ENCODE peak calls at places on chromosomes 5 and 9, in six cellular contexts. B, A, Q, V, F and T are unnamed samples.

GRCh38 chr9:120099064-120099463 is 480.9 kb downstream of the CDK5RAP2 start:
- DNase-seq in B (no peak), A (no peak), Q (no peak), V (no peak), F (no peak), T (no peak)

GRCh38 chr5:146441896-146442295 is 5.2 kb upstream of the TCERG1 start:
- DNase-seq in B (peak), A (no peak), Q (no peak), V (no peak), F (no peak), T (no peak)

GRCh38 chr9:129557192-129558036 is 63.5 kb downstream of the C9orf50 start:
- DNase-seq in B (no peak), A (peak), Q (peak), V (peak), F (no peak), T (no peak)

GRCh38 chr9:22169732-22170131 is 160.6 kb upstream of the CDKN2B start:
- DNase-seq in B (no peak), A (no peak), Q (no peak), V (no peak), F (no peak), T (no peak)

GRCh38 chr9:124013263-124014211 is 2.0 kb downstream of the LHX2 start:
- DNase-seq in B (no peak), A (no peak), Q (peak), V (no peak), F (no peak), T (no peak)

GRCh38 chr5:61277190-61277589 is 54.9 kb upstream of the ZSWIM6 start:
- DNase-seq in B (no peak), A (no peak), Q (no peak), V (no peak), F (no peak), T (peak)

GRCh38 chr5:112485802-112486427 is 66.8 kb upstream of the EPB41L4A start:
- DNase-seq in B (no peak), A (no peak), Q (no peak), V (no peak), F (no peak), T (no peak)

GRCh38 chr9:69429281-69429680 is 104.3 kb downstream of the ENTREP1 start:
- DNase-seq in B (no peak), A (no peak), Q (no peak), V (no peak), F (no peak), T (no peak)

GRCh38 chr9:13770956-13771355 is 491.5 kb upstream of the MPDZ start:
- DNase-seq in B (no peak), A (no peak), Q (no peak), V (no peak), F (no peak), T (no peak)

GRCh38 chr9:37264539-37264938 is 144.2 kb downstream of the ZCCHC7 start:
- DNase-seq in B (no peak), A (no peak), Q (no peak), V (no peak), F (no peak), T (no peak)

GRCh38 chr5:145680744-145681143 is 154.4 kb downstream of the PRELID2 start:
- DNase-seq in B (no peak), A (no peak), Q (peak), V (no peak), F (no peak), T (no peak)

GRCh38 chr5:32339198-32339597 is 26.5 kb upstream of the MTMR12 start:
- DNase-seq in B (peak), A (no peak), Q (no peak), V (no peak), F (no peak), T (no peak)

GRCh38 chr9:15743512-15743911 is 190.7 kb downstream of the CCDC171 start:
- DNase-seq in B (no peak), A (no peak), Q (no peak), V (no peak), F (no peak), T (peak)

GRCh38 chr9:136695955-136696354 is 8.7 kb upstream of the AGPAT2 start:
- DNase-seq in B (no peak), A (no peak), Q (peak), V (peak), F (no peak), T (no peak)

GRCh38 chr5:115709585-115709984 is 83.7 kb upstream of the TMED7 start:
- DNase-seq in B (no peak), A (no peak), Q (no peak), V (no peak), F (no peak), T (no peak)

GRCh38 chr5:40578501-40579451 is 100.9 kb upstream of the PTGER4 start:
- DNase-seq in B (no peak), A (no peak), Q (no peak), V (no peak), F (no peak), T (no peak)

GRCh38 chr9:36597412-36598178 is 24.9 kb downstream of the MELK start:
- DNase-seq in B (peak), A (no peak), Q (no peak), V (peak), F (no peak), T (peak)

GRCh38 chr5:96279796-96280542 is 153.1 kb downstream of the PCSK1 start:
- DNase-seq in B (peak), A (no peak), Q (no peak), V (no peak), F (no peak), T (peak)

GRCh38 chr5:35954175-35954574 is 15.8 kb upstream of the CAPSL start:
- DNase-seq in B (no peak), A (no peak), Q (peak), V (no peak), F (no peak), T (no peak)

GRCh38 chr5:113489299-113489698 is 1.0 kb upstream of the MCC start:
- DNase-seq in B (peak), A (peak), Q (no peak), V (no peak), F (no peak), T (peak)

GRCh38 chr9:708556-709432 is 132.7 kb upstream of the DMRT1 start:
- DNase-seq in B (no peak), A (no peak), Q (no peak), V (no peak), F (no peak), T (no peak)

GRCh38 chr5:143499480-143500114 is 96.1 kb upstream of the NR3C1 start:
- DNase-seq in B (no peak), A (no peak), Q (no peak), V (no peak), F (no peak), T (no peak)

GRCh38 chr9:113520109-113520642 is 56.6 kb downstream of the RGS3 start:
- DNase-seq in B (peak), A (no peak), Q (no peak), V (no peak), F (no peak), T (peak)

GRCh38 chr5:27266184-27266583 is 227.8 kb upstream of the CDH9 start:
- DNase-seq in B (no peak), A (no peak), Q (no peak), V (no peak), F (no peak), T (no peak)

GRCh38 chr9:928363-929042 is 48.0 kb upstream of the DMRT3 start:
- DNase-seq in B (no peak), A (no peak), Q (peak), V (peak), F (no peak), T (peak)

GRCh38 chr5:14181299-14181968 is 38.3 kb downstream of the TRIO start:
- DNase-seq in B (no peak), A (no peak), Q (no peak), V (no peak), F (no peak), T (no peak)

GRCh38 chr5:96994493-96994892 is 58.6 kb downstream of the LNPEP start:
- DNase-seq in B (no peak), A (no peak), Q (no peak), V (no peak), F (no peak), T (no peak)

GRCh38 chr5:146565764-146566163 is 49.8 kb upstream of the GPR151 start:
- DNase-seq in B (peak), A (peak), Q (peak), V (peak), F (no peak), T (peak)

GRCh38 chr9:83266618-83267543 is 203.9 kb upstream of the RASEF start:
- DNase-seq in B (no peak), A (no peak), Q (no peak), V (no peak), F (no peak), T (no peak)

GRCh38 chr9:131738838-131739191 is 1.1 kb downstream of the RAPGEF1 start:
- DNase-seq in B (peak), A (peak), Q (no peak), V (peak), F (no peak), T (no peak)

GRCh38 chr5:149834246-149834855 is 104.2 kb downstream of the PPARGC1B start:
- DNase-seq in B (peak), A (peak), Q (peak), V (peak), F (peak), T (peak)

GRCh38 chr9:37528652-37529072 is 42.9 kb downstream of the POLR1E start:
- DNase-seq in B (peak), A (no peak), Q (no peak), V (no peak), F (peak), T (no peak)

GRCh38 chr9:36632892-36633291 is 60.2 kb downstream of the MELK start:
- DNase-seq in B (peak), A (no peak), Q (no peak), V (no peak), F (no peak), T (peak)

DNA sequence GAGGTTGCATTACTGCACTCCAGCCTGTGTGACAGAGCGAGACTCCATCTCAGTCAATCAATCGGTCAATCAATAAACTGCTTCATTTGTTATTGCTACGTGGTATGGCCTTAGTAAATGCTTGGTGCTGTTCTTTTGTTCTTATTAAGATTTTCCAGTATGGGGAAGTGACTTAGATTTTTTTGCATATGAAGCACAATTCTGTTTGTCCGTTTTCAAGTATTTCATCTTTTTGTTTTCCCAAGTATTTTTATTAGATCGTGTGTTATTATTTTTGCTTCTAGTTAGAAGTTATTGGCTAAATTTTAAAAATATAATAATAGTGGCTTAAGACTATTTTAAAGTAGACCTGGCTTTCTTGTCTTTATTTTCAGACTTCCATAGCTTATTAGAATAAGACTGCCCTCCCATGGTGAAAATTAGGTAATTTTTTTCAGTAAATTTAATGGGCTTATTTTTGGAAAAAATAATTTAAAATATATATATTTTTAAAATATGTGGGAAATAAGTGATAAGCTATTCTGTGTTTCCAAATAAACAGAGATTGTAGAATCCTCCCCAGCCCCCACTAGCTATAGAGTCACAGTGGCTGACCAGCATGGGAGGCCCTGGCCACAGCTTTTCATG is 14.7 kb upstream of the OMD start:
- DNase-seq in B (no peak), A (no peak), Q (no peak), V (no peak), F (no peak), T (no peak)
- TF ChIP-seq CTCF in B (no peak), A (peak), Q (no peak), V (no peak), F (peak), T (no peak)

GRCh38 chr9:90053027-90053426 is 448.2 kb downstream of the GADD45G start:
- DNase-seq in B (no peak), A (no peak), Q (peak), V (peak), F (no peak), T (no peak)
- TF ChIP-seq CTCF in B (no peak), A (peak), Q (no peak), V (peak), F (no peak), T (no peak)

GRCh38 chr5:173688708-173689107 is 72.3 kb upstream of the BOD1 start:
- DNase-seq in B (no peak), A (no peak), Q (no peak), V (no peak), F (no peak), T (no peak)

GRCh38 chr5:173689171-173689676 is 72.8 kb upstream of the BOD1 start:
- DNase-seq in B (no peak), A (no peak), Q (no peak), V (no peak), F (no peak), T (no peak)

GRCh38 chr5:173686950-173687349 is 70.5 kb upstream of the BOD1 start:
- DNase-seq in B (no peak), A (no peak), Q (no peak), V (no peak), F (no peak), T (no peak)

GRCh38 chr5:173691931-173692330 is 75.5 kb upstream of the BOD1 start:
- DNase-seq in B (no peak), A (no peak), Q (no peak), V (no peak), F (no peak), T (no peak)

GRCh38 chr5:173689713-173690360 is 73.4 kb upstream of the BOD1 start:
- DNase-seq in B (no peak), A (no peak), Q (no peak), V (no peak), F (peak), T (peak)
- TF ChIP-seq CTCF in B (no peak), A (no peak), Q (no peak), V (no peak), F (peak), T (no peak)

DNA sequence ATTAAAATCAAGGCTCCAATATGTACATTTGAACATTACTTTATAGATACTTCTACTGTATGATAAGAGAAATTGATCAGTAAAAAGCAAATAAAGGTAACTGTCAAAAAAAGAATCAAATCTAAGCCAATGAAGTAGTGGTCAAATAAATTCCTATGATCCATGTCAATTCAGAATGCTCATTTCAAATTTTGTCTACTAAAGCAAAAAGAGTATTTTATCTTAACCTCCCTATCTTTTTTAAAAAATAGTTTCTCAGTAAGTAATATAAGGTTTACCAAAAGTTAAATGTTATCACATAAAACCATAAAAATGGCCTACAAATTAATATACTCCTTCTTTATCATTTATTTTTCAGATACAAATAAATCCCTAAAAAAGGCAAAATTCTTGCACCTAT is 165.9 kb downstream of the AGTPBP1 start:
- DNase-seq in B (no peak), A (no peak), Q (no peak), V (no peak), F (no peak), T (no peak)
- TF ChIP-seq CTCF in B (no peak), A (no peak), Q (no peak), V (no peak), F (no peak), T (no peak)

GRCh38 chr9:95103385-95104087 is 214.0 kb downstream of the FANCC start:
- DNase-seq in B (no peak), A (no peak), Q (no peak), V (peak), F (no peak), T (no peak)
- TF ChIP-seq CTCF in B (no peak), A (no peak), Q (no peak), V (peak), F (no peak), T (no peak)

DNA sequence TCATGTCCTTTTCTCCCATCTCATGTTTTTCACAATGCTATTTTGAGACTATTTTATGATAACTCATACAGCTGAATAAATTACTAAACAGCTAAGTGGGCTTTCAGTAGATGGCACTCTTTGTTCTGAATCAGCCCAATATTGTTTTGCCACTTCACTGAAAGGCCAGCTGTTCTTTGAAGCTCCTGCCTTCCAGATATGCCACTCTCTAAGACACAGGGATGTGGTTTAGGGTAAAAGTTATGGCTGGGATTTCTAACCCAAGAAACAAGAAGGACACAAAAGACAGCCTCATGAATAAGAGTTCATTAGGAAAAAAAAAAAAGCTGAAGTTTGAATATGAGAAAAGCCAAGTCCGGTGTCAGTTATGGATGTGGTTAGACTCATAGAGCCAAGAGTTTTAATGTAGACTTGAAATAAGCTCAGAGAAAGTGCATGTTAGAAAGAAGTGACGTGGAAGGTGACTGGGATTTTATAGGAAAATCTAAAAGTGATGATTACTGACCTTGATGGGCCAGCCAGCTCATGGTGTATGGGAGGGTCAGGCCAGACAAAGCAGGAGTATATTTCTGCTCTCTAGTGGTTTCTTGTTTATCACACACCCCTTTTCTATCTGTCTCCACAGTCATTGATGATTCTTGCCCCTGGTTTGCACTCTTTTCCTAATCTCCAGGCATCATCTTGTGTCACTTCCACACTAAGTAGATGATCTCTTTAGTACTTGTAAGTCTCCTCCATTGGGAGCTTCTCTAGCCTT is 488.5 kb downstream of the NR2F1-AS1 start:
- DNase-seq in B (peak), A (no peak), Q (no peak), V (no peak), F (no peak), T (no peak)
- TF ChIP-seq CTCF in B (peak), A (peak), Q (no peak), V (no peak), F (no peak), T (no peak)